ENCODE peak calls at places on chromosomes 6 and 20, in seven cellular contexts. K is HCT116; B is ACHN; M is stimulated activated CD4-positive, alpha-beta T cell treated with anti-CD3 and anti-CD28 coated beads, TNF-alpha, amount 100 ng/mL, for 1 hour; D is NB4; S is heart left ventricle; J is mucosa of descending colon. V is an unnamed sample.

GRCh38 chr6:81938014-81938761 is 185.7 kb upstream of the TENT5A start:
- DNase-seq in M (no peak), B (peak; percentile 53), J (no peak), K (peak; percentile 96), D (peak; percentile 92), S (no peak), V (peak; percentile 98)

GRCh38 chr6:82408952-82409421 is 45.4 kb downstream of the TPBG start:
- DNase-seq in J (no peak), M (no peak), B (no peak), D (no peak), S (no peak), K (no peak), V (peak; percentile 83)

GRCh38 chr6:50141100-50141499 is 91.4 kb upstream of the DEFB112 start:
- DNase-seq in M (no peak), J (no peak), K (no peak), S (no peak), D (peak; percentile 13), B (no peak), V (no peak)

GRCh38 chr6:170092826-170093225 is 198.1 kb downstream of the DLL1 start:
- DNase-seq in M (no peak), B (no peak), D (no peak), K (no peak), S (no peak), J (no peak), V (no peak)

GRCh38 chr6:145036236-145036635 is 699.1 kb downstream of the EPM2A start:
- DNase-seq in D (no peak), S (no peak), J (no peak), K (no peak), B (no peak), M (no peak), V (no peak)

GRCh38 chr6:134539865-134540323 is 222.0 kb upstream of the SGK1 start:
- DNase-seq in M (no peak), B (no peak), J (no peak), S (peak; percentile 37), D (peak; percentile 32), K (no peak), V (no peak)

GRCh38 chr6:125597411-125598253 is 151.8 kb upstream of the HEY2 start:
- DNase-seq in B (no peak), S (peak; percentile 69), K (no peak), D (no peak), M (no peak), J (no peak), V (no peak)

GRCh38 chr20:1062334-1063015 is 55.9 kb upstream of the PSMF1 start:
- DNase-seq in D (no peak), S (no peak), M (no peak), B (no peak), K (no peak), J (peak; percentile 60), V (no peak)

GRCh38 chr20:23159256-23159922 is 73.3 kb upstream of the CD93 start:
- DNase-seq in K (no peak), J (no peak), B (no peak), D (peak; percentile 77), M (no peak), S (peak; percentile 69), V (no peak)

GRCh38 chr6:99241905-99242534 is 107.5 kb downstream of the FAXC start:
- DNase-seq in K (peak; percentile 38), D (peak; percentile 40), B (peak; percentile 41), S (no peak), J (no peak), M (no peak), V (peak; percentile 33)

GRCh38 chr6:105900120-105900937 is 185.8 kb upstream of the PRDM1 start:
- DNase-seq in J (no peak), D (peak; percentile 34), S (no peak), M (no peak), K (no peak), B (no peak), V (peak; percentile 87)

GRCh38 chr6:153032255-153032882 is 29.9 kb upstream of the MTRF1L start:
- DNase-seq in B (peak; percentile 60), D (peak; percentile 39), K (peak; percentile 27), J (no peak), S (no peak), M (no peak), V (peak; percentile 83)

GRCh38 chr20:17863577-17864292 is 104.9 kb downstream of the SNX5 start:
- DNase-seq in M (no peak), S (peak; percentile 72), K (no peak), J (peak; percentile 86), B (peak; percentile 25), D (no peak), V (no peak)

GRCh38 chr6:37314803-37315515 is 38.8 kb upstream of the RNF8 start:
- DNase-seq in K (peak; percentile 7), S (peak; percentile 51), D (peak; percentile 71), J (peak; percentile 31), B (peak; percentile 21), M (no peak), V (peak; percentile 47)

GRCh38 chr20:1310087-1310486 is 18.9 kb downstream of the SDCBP2 start:
- DNase-seq in B (no peak), S (no peak), M (no peak), J (peak; percentile 11), K (no peak), D (no peak), V (no peak)

GRCh38 chr6:143656026-143656425 is 21.7 kb upstream of the PHACTR2 start:
- DNase-seq in D (no peak), M (no peak), J (no peak), K (no peak), S (no peak), B (no peak), V (no peak)

GRCh38 chr6:102961902-102962301 is 1568.4 kb downstream of the GRIK2 start:
- DNase-seq in D (no peak), B (no peak), M (no peak), J (no peak), K (no peak), S (no peak), V (no peak)

GRCh38 chr6:162940426-162940825 is 212.7 kb downstream of the PACRG start:
- DNase-seq in S (peak; percentile 29), B (no peak), J (no peak), M (no peak), K (no peak), D (no peak), V (peak; percentile 37)